ENCODE peak calls at places on chromosomes 16 and 17, in six cellular contexts. U is T-helper 9 cell; Y is HCEC 1CT; N is chondrocyte; V is C1 segment of cervical spinal cord; K is activated naive CD8-positive, alpha-beta T cell treated with anti-CD3 and anti-CD28 coated beads, Interleukin-2, amount 50 U/mL, for 24 hours. C is an unnamed sample.

GRCh38 chr16:138049-138417 is 440 bp downstream of the NPRL3 start:
- DNase-seq in U (peak), Y (no peak), N (no peak), V (peak), K (peak), C (no peak)

GRCh38 chr16:86307518-86307903 is 202.8 kb upstream of the FOXF1 start:
- DNase-seq in U (no peak), Y (peak), N (no peak), V (no peak), K (no peak), C (peak)

GRCh38 chr17:49548506-49549310 is 27.0 kb upstream of the NXPH3 start:
- DNase-seq in U (no peak), Y (peak), N (no peak), V (no peak), K (no peak), C (peak)

GRCh38 chr16:23182206-23182674 is 305 bp upstream of the SCNN1G start:
- DNase-seq in U (peak), Y (no peak), N (no peak), V (peak), K (peak), C (peak)

GRCh38 chr17:63442549-63443035 is 3.5 kb downstream of the CYB561 start:
- DNase-seq in U (no peak), Y (no peak), N (no peak), V (no peak), K (no peak), C (no peak)

GRCh38 chr17:17935321-17936271 is 36.6 kb downstream of the TOM1L2 start:
- DNase-seq in U (no peak), Y (peak), N (no peak), V (no peak), K (no peak), C (peak)

GRCh38 chr17:62562656-62563055 is 64.8 kb upstream of the MRC2 start:
- DNase-seq in U (no peak), Y (peak), N (no peak), V (no peak), K (no peak), C (peak)

GRCh38 chr17:10683853-10684252 is 13.5 kb downstream of the SCO1 start:
- DNase-seq in U (no peak), Y (peak), N (no peak), V (no peak), K (no peak), C (peak)

GRCh38 chr16:15775209-15775608 is 81.6 kb downstream of the MYH11 start:
- DNase-seq in U (no peak), Y (peak), N (no peak), V (no peak), K (no peak), C (peak)

GRCh38 chr17:8117980-8118768 is at the start of gene ALOXE3:
- DNase-seq in U (no peak), Y (peak), N (no peak), V (peak), K (no peak), C (peak)

GRCh38 chr16:60204221-60204620 is 1470.1 kb upstream of the GOT2 start:
- DNase-seq in U (no peak), Y (no peak), N (no peak), V (no peak), K (no peak), C (no peak)

GRCh38 chr17:77892469-77893143 is 65.9 kb upstream of the TNRC6C start:
- DNase-seq in U (no peak), Y (no peak), N (peak), V (no peak), K (no peak), C (no peak)

GRCh38 chr16:85521737-85522042 is 91.4 kb upstream of the GSE1 start:
- DNase-seq in U (no peak), Y (no peak), N (no peak), V (no peak), K (no peak), C (no peak)

GRCh38 chr16:49661465-49662187 is 194.3 kb downstream of the ZNF423 start:
- DNase-seq in U (no peak), Y (no peak), N (no peak), V (no peak), K (no peak), C (no peak)

GRCh38 chr16:64051826-64052225 is 1070.0 kb downstream of the CDH11 start:
- DNase-seq in U (no peak), Y (peak), N (no peak), V (no peak), K (no peak), C (peak)

GRCh38 chr16:14181371-14182050 is 110.4 kb downstream of the MRTFB start:
- DNase-seq in U (no peak), Y (peak), N (no peak), V (no peak), K (no peak), C (peak)

GRCh38 chr17:41962768-41963434 is 3.7 kb upstream of the CNP start:
- DNase-seq in U (peak), Y (peak), N (no peak), V (peak), K (peak), C (peak)

GRCh38 chr16:84867696-84868095 is 47.9 kb downstream of the CRISPLD2 start:
- DNase-seq in U (no peak), Y (no peak), N (no peak), V (no peak), K (no peak), C (no peak)

GRCh38 chr17:15233022-15233805 is 31.9 kb downstream of the PMP22 start:
- DNase-seq in U (no peak), Y (peak), N (no peak), V (no peak), K (no peak), C (peak)

C was measured in HFFc6.